ENCODE peak calls at places on chromosome 19, in nine cellular contexts. U is brain microvascular endothelial cell, Z is uterus, P is mucosa of descending colon, D is endodermal cell, Q is ascending aorta, E is AG04450, T is epithelial cell of esophagus, B is fibroblast of lung. R is an unnamed sample.

GRCh38 chr19:39327990-39328705 is 7.5 kb upstream of the LRFN1 start:
- DNase-seq in B (peak; percentile 65), Q (peak; percentile 90), U (peak; percentile 65), Z (peak; percentile 87), P (peak; percentile 93), D (peak; percentile 97), E (peak; percentile 30), T (peak; percentile 69), R (peak; percentile 94)

GRCh38 chr19:7930765-7931164 is 4.8 kb upstream of the CTXN1 start:
- DNase-seq in Q (no peak), B (no peak), P (no peak), Z (peak; percentile 22), U (no peak), T (no peak), E (no peak), D (no peak), R (no peak)

GRCh38 chr19:15114153-15114540 is 6.9 kb downstream of the SYDE1 start:
- DNase-seq in Q (peak; percentile 87), E (no peak), Z (no peak), U (peak; percentile 58), T (no peak), D (no peak), P (no peak), B (peak; percentile 55), R (no peak)

GRCh38 chr19:50791594-50792245 is 1.5 kb downstream of the ACP4 start:
- DNase-seq in E (no peak), P (no peak), U (no peak), D (peak; percentile 73), Q (no peak), T (no peak), Z (no peak), B (no peak), R (no peak)

GRCh38 chr19:3095375-3096191 is 1.4 kb downstream of the GNA11 start:
- DNase-seq in B (no peak), T (peak; percentile 33), U (no peak), P (peak; percentile 46), D (peak; percentile 95), Q (no peak), E (no peak), Z (no peak), R (peak; percentile 5)

GRCh38 chr19:53883231-53883661 is 1.2 kb downstream of the PRKCG start:
- DNase-seq in Q (no peak), U (no peak), B (no peak), E (no peak), P (no peak), T (no peak), Z (no peak), D (peak; percentile 56), R (no peak)

GRCh38 chr19:9865732-9866627 is 30.9 kb downstream of the PIN1 start:
- DNase-seq in U (no peak), D (no peak), B (no peak), E (no peak), Z (no peak), P (peak; percentile 29), Q (no peak), T (no peak), R (no peak)

GRCh38 chr19:50822661-50823208 is 852 bp downstream of the KLK1 start:
- DNase-seq in T (no peak), Z (no peak), P (no peak), E (no peak), Q (no peak), B (no peak), U (no peak), D (no peak), R (no peak)

GRCh38 chr19:56145698-56146097 is 4.6 kb downstream of the ZNF444 start:
- DNase-seq in Q (no peak), B (no peak), D (no peak), Z (no peak), P (no peak), E (no peak), U (no peak), T (no peak), R (no peak)

GRCh38 chr19:46345157-46345556 is 1.7 kb upstream of the PPP5C start:
- DNase-seq in E (no peak), T (no peak), Q (no peak), B (no peak), U (no peak), Z (no peak), D (no peak), P (no peak), R (no peak)

GRCh38 chr19:18475762-18476331 is 37.9 kb upstream of the ISYNA1 start:
- DNase-seq in T (no peak), P (no peak), Q (no peak), Z (no peak), E (no peak), U (no peak), B (no peak), D (no peak), R (no peak)

GRCh38 chr19:18476507-18477041 is 38.6 kb upstream of the ISYNA1 start:
- DNase-seq in Z (no peak), B (no peak), E (no peak), D (no peak), U (no peak), P (no peak), Q (no peak), T (no peak), R (no peak)

GRCh38 chr19:18478545-18479311 is 40.8 kb upstream of the ISYNA1 start:
- DNase-seq in U (peak; percentile 73), B (peak; percentile 84), E (peak; percentile 58), T (peak; percentile 83), D (no peak), Q (peak; percentile 93), Z (peak; percentile 84), P (peak; percentile 66), R (peak; percentile 27)

GRCh38 chr19:18477974-18478373 is 40.0 kb upstream of the ISYNA1 start:
- DNase-seq in T (no peak), E (no peak), Z (no peak), U (no peak), P (no peak), Q (no peak), B (no peak), D (no peak), R (no peak)

DNA sequence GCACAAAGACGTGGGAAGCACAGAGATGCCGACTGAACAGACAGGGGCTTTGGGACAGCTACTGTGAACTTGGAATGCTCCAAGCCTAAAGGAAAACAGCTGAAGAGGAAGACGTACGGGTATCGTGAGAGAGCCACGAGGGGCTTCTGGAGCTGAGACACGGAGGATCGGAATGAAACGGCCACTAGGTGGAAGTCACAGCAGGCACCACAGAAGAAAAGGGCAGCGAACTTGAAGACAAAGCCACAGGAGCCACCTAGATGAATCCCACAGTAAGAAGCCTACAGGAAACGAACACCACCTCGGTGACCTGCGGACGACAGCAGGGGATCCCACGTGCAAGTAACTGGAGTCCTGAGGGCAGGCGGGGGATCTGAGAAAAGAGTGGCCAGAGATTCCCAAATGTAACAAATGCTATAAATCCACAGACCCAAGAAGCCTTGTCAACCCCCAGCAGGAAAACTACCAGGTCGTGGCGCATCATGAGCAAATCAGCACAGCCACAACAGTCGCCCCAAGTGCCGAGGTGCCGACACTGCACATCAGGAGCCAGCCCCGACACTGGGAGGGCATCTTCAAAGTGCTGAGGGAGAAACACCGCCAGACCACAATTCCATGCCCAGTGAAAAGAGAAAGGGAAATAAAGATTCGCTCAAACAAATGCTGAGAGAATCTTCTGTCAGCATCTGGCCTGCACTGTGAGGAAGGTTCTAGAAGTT is 39.3 kb upstream of the ISYNA1 start:
- DNase-seq in B (no peak), U (no peak), P (no peak), E (no peak), Z (no peak), D (no peak), Q (no peak), T (no peak), R (no peak)
- TF ChIP-seq CTCF in B (no peak), U (peak; percentile 48), P (no peak), E (no peak), Z (no peak), D (peak; percentile 56), Q (no peak), T (no peak), R (no peak)

DNA sequence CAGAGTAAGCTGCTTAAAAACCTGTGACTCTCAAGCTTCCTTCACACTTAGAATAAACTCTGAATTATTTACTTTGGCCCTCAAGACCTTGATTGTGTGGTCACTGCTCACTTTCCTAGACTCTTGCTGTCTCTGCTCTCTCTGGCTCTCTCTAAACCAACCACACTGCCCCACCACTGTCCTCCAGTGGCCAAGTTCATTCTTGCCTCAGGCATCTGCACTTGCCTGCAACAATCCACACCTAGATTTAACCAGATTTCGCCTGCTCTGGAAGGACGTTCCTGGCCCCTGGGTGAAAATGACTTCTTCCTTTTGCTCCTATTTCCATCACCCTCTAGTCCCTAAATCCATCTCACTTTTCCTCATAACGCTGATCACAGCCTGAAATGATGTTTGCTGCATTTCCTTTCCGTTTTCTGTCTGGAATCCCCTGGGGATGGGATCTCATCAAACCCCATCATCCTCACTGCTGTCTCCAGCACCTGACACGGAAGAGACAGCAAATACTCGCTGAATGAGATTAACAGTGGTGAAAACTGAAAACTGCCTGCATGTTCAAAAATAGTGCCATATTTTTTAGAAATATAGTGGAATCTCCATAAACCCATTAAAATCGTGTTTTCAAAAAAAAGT is 232.6 kb downstream of the UQCRFS1 start:
- DNase-seq in Q (peak; percentile 33), Z (no peak), B (no peak), E (no peak), T (no peak), D (peak; percentile 85), U (peak; percentile 45), P (no peak), R (peak; percentile 67)
- TF ChIP-seq CTCF in Q (no peak), Z (no peak), B (peak; percentile 23), E (peak; percentile 58), T (no peak), D (peak; percentile 84), U (peak; percentile 56), P (no peak), R (peak; percentile 45)

GRCh38 chr19:12141405-12141736 is 1.2 kb upstream of the ZNF20 start:
- DNase-seq in T (no peak), B (no peak), E (no peak), Q (no peak), P (no peak), U (no peak), Z (no peak), D (no peak), R (no peak)
- TF ChIP-seq CTCF in T (no peak), B (no peak), E (no peak), Q (no peak), P (peak; percentile 3), U (no peak), Z (no peak), D (peak; percentile 5), R (no peak)

DNA sequence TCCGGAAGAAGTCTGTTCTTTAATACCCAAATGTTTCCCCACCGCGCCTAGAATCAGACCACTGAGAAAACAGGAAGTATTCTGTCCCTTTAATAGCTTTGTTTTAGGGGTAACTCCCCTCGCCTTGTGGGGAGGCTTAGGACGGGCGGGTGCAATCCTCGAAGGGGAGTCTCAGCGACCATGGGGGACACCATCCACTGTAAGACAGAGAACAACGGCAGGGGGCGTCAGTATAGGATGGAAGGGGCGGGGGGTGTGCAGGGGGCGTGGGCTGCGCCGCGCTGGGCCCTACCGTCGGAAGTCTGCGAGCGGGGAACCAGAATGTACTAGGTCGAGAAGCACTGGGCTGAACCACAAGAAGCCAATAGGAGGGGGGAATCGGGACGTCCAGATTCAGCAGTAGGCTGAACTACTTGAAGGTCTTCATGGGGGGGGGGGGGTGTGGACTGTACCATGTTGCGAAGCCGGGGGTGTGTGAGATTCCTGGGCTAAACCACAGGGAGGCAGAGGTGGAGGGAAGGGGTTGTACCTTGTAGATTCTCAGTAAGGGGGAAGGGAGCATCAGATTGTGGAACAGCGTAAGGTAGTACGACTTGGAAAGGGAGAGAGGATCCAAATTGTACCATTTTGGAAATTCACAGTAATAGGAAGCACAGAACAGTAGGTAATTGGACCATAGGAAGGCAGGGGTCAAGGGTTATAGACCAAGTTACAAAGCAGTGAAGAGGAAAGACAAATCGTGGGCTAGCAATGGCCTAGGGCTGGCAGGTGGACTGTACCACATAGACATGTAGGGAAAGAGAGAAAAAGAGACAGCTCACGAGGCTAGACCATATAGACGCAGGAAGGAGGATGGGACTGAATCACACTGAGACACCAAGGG is 1.0 kb upstream of the DBP start:
- DNase-seq in U (peak; percentile 83), P (peak; percentile 86), D (peak; percentile 96), Q (peak; percentile 92), B (peak; percentile 97), Z (peak; percentile 92), E (peak; percentile 94), T (peak; percentile 93), R (peak; percentile 64)
- TF ChIP-seq CTCF in U (peak; percentile 17), P (no peak), D (peak; percentile 29), Q (no peak), B (no peak), Z (no peak), E (peak; percentile 30), T (peak; percentile 24), R (no peak)